ENCODE peak calls at places on chromosomes 5 and 9, in five cellular contexts. V is fibroblast of the aortic adventitia, K is HFF-Myc, S is esophagus squamous epithelium, R is progenitor cell of endocrine pancreas. G is an unnamed sample.

GRCh38 chr5:6583049-6583880 is 49.6 kb downstream of the NSUN2 start:
- DNase-seq in V (no peak), K (no peak), S (no peak), R (peak), G (peak)

GRCh38 chr5:74895906-74896305 is 29.7 kb upstream of the FAM169A start:
- DNase-seq in V (peak), K (peak), S (no peak), R (no peak), G (no peak)

GRCh38 chr5:35161637-35162248 is 68.5 kb downstream of the PRLR start:
- DNase-seq in V (peak), K (no peak), S (no peak), R (no peak), G (no peak)

GRCh38 chr9:27618066-27618465 is 44.8 kb upstream of the C9orf72 start:
- DNase-seq in V (no peak), K (no peak), S (no peak), R (no peak), G (no peak)

GRCh38 chr9:18429065-18429464 is 44.9 kb upstream of the ADAMTSL1 start:
- DNase-seq in V (peak), K (no peak), S (no peak), R (no peak), G (no peak)

GRCh38 chr5:170250810-170251317 is 18.1 kb downstream of the C5orf58 start:
- DNase-seq in V (no peak), K (no peak), S (no peak), R (no peak), G (no peak)

GRCh38 chr5:116830079-116830478 is 255.5 kb upstream of the SEMA6A start:
- DNase-seq in V (no peak), K (no peak), S (no peak), R (no peak), G (no peak)

GRCh38 chr5:150313921-150314716 is 11.4 kb upstream of the ARSI start:
- DNase-seq in V (no peak), K (no peak), S (no peak), R (no peak), G (no peak)

GRCh38 chr9:135166566-135166965 is 79.1 kb downstream of the OLFM1 start:
- DNase-seq in V (no peak), K (no peak), S (no peak), R (no peak), G (no peak)

GRCh38 chr5:81787843-81788242 is 36.9 kb upstream of the SSBP2 start:
- DNase-seq in V (peak), K (peak), S (no peak), R (no peak), G (no peak)

GRCh38 chr5:173907686-173908371 is 19.7 kb downstream of the CPEB4 start:
- DNase-seq in V (no peak), K (no peak), S (no peak), R (no peak), G (no peak)

GRCh38 chr5:172904643-172905345 is 54.4 kb upstream of the RPL26L1 start:
- DNase-seq in V (peak), K (no peak), S (no peak), R (peak), G (no peak)

GRCh38 chr9:6072442-6072841 is 57.0 kb upstream of the RANBP6 start:
- DNase-seq in V (no peak), K (no peak), S (no peak), R (no peak), G (no peak)

GRCh38 chr5:142317173-142317572 is 7.6 kb downstream of the SPRY4 start:
- DNase-seq in V (peak), K (no peak), S (no peak), R (no peak), G (no peak)

GRCh38 chr9:27888661-27889295 is 315.5 kb upstream of the C9orf72 start:
- DNase-seq in V (no peak), K (peak), S (no peak), R (no peak), G (peak)

GRCh38 chr5:177045628-177046027 is 23.1 kb downstream of the ZNF346 start:
- DNase-seq in V (no peak), K (no peak), S (no peak), R (no peak), G (no peak)

GRCh38 chr9:96344458-96345180 is 38.9 kb downstream of the SLC35D2 start:
- DNase-seq in V (peak), K (peak), S (peak), R (no peak), G (no peak)

GRCh38 chr9:114238919-114239879 is 83.7 kb upstream of the ORM1 start:
- DNase-seq in V (peak), K (peak), S (no peak), R (no peak), G (no peak)
- TF ChIP-seq CTCF in V (peak), K (peak), S (no peak), R (no peak), G (no peak)

DNA sequence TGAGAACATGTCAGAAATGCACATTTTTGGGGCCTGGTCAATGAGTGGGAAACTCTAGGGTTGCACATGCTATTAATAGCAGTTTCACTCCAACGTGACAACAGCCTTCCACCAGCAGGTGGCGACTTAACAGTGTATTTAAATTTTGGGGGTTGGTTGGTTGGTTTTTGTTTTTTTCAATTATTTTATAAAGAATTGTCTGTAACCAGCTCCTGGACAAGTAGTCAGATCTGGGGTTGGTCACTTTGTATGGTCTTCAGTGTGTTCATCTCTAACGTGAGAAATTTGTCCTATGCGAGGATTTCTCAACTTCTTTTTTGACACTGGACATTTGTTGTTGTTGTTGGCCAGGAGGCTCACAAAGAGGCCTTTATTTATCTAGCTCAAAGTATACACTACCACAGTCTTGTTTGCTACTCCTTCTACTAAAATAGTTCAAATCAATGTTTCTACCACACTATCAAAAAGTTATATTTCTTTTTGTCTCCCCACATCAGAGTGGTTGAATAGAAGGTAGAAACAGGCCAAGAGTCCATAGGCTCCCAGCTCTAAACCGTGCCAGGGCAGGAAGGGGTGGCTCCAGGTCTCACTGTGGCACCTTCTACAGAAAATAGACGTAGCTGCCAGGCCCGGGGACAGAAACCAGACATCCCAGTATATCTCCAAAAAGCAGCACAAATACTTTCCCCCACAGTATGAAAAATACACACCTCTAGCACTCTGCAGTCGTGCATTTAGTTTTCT is 110.4 kb downstream of the TRPM6 start:
- DNase-seq in V (peak), K (peak), S (no peak), R (peak), G (peak)
- TF ChIP-seq CTCF in V (peak), K (peak), S (peak), R (peak), G (peak)

GRCh38 chr5:71757590-71758543 is 38.8 kb downstream of the CARTPT start:
- DNase-seq in V (peak), K (peak), S (no peak), R (peak), G (peak)
- TF ChIP-seq CTCF in V (peak), K (peak), S (peak), R (peak), G (peak)

DNA sequence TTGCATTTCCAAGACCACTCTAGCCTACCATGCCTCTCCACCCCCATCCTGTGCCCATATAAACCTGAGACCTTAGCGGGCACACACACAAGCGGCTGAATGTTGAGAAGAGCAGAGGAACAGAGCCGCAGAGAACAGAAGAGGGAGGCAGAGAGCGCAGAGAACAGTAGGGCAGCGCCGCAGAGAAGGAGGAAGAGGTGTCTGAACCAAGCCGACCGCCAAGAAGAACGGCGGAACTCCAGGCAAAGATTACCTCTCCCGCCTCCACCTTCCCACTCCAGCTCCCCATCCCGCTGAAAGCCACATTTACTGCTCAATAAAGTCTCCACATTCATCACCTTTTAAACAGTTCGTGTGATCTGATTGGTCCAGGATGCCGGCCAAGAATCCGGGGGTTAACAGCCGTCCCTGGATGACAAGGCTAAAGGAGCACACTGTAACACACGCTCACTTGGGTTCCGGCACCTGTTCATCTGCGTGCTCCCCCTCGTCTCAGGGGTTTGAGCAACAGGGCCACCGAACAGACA is 33.2 kb downstream of the GRIN3A start:
- DNase-seq in V (no peak), K (no peak), S (no peak), R (no peak), G (peak)
- TF ChIP-seq CTCF in V (no peak), K (peak), S (no peak), R (peak), G (no peak)